ENCODE peak calls at places on chromosomes 12 and 14, in seven cellular contexts. Z is PC-3; C is heart right ventricle; X is mucosa of descending colon; Q is adrenal gland; K is naive thymus-derived CD4-positive, alpha-beta T cell; J is transverse colon. R is an unnamed sample.

GRCh38 chr14:89455412-89455811 is 38.4 kb upstream of the FOXN3 start:
- DNase-seq in Z (no peak), C (peak; percentile 9), X (peak; percentile 64), Q (no peak), K (no peak), J (peak; percentile 50), R (no peak)

GRCh38 chr12:12470751-12471300 is 91.8 kb downstream of the DUSP16 start:
- DNase-seq in Z (peak; percentile 43), C (no peak), X (no peak), Q (no peak), K (no peak), J (no peak), R (no peak)

GRCh38 chr12:6435941-6436715 is 8.6 kb upstream of the CD27 start:
- DNase-seq in Z (no peak), C (no peak), X (no peak), Q (peak; percentile 29), K (no peak), J (no peak), R (no peak)

GRCh38 chr12:112686373-112686772 is 105.2 kb upstream of the RPH3A start:
- DNase-seq in Z (peak; percentile 65), C (no peak), X (no peak), Q (no peak), K (no peak), J (no peak), R (no peak)

GRCh38 chr12:25550186-25550585 is 2.9 kb downstream of the LMNTD1 start:
- DNase-seq in Z (no peak), C (no peak), X (no peak), Q (no peak), K (no peak), J (no peak), R (no peak)

GRCh38 chr12:24776856-24777255 is 172.0 kb downstream of the BCAT1 start:
- DNase-seq in Z (no peak), C (no peak), X (no peak), Q (no peak), K (no peak), J (no peak), R (no peak)

GRCh38 chr12:57008113-57008687 is 1.9 kb upstream of the ZBTB39 start:
- DNase-seq in Z (peak; percentile 76), C (no peak), X (no peak), Q (no peak), K (no peak), J (no peak), R (no peak)

GRCh38 chr12:112022241-112023016 is 9.2 kb downstream of the ERP29 start:
- DNase-seq in Z (no peak), C (no peak), X (no peak), Q (no peak), K (no peak), J (no peak), R (no peak)

GRCh38 chr12:6821674-6822433 is at the start of gene GPR162:
- DNase-seq in Z (no peak), C (peak; percentile 63), X (peak; percentile 60), Q (peak; percentile 78), K (peak; percentile 17), J (peak; percentile 48), R (no peak)

DNA sequence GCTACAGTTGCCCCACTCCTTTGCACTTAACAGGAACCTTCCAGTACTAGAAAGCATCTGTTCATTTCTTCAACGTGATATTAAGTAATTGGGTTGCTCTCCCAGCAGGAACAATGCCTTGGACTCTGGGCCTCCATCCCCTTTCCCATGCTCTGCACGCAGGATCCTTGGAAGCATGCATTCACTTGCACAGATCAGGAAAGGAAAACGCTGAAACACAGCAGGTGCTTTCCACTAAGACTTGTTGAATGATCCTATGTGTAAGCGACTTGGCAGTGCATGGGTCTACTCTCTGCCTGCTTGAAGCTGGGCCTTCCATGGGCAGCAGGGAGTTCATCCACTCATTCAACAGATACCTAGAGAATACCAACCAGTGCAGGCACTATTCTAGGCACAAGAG is 2.3 kb downstream of the LTBP2 start:
- DNase-seq in Z (no peak), C (no peak), X (no peak), Q (no peak), K (no peak), J (no peak), R (no peak)
- H3K4me1 ChIP-seq in Z (peaks cover 23% of the 10 kb centered on the region), C (peaks cover 7% of the 10 kb centered on the region), X (peaks cover 9% of the 10 kb centered on the region), Q (peaks cover 11% of the 10 kb centered on the region), K (no peaks in the 10 kb centered on the region), J (peaks cover 22% of the 10 kb centered on the region), R (peaks cover 16% of the 10 kb centered on the region)

GRCh38 chr12:47082283-47082962 is 2.7 kb upstream of the AMIGO2 start:
- DNase-seq in Z (no peak), C (no peak), X (no peak), Q (no peak), K (no peak), J (no peak), R (no peak)

GRCh38 chr12:47078733-47079364 is 572 bp upstream of the PCED1B start:
- DNase-seq in Z (peak; percentile 47), C (no peak), X (peak; percentile 63), Q (peak; percentile 74), K (peak; percentile 38), J (peak; percentile 45), R (peak; percentile 64)

GRCh38 chr12:47079365-47079893 is at the start of gene PCED1B:
- DNase-seq in Z (peak; percentile 80), C (peak; percentile 70), X (peak; percentile 87), Q (peak; percentile 91), K (peak; percentile 72), J (peak; percentile 77), R (peak; percentile 82)

GRCh38 chr12:47079894-47080724 is at the start of gene AMIGO2:
- DNase-seq in Z (peak; percentile 87), C (peak; percentile 75), X (peak; percentile 68), Q (peak; percentile 82), K (peak; percentile 62), J (peak; percentile 36), R (peak; percentile 85)

DNA sequence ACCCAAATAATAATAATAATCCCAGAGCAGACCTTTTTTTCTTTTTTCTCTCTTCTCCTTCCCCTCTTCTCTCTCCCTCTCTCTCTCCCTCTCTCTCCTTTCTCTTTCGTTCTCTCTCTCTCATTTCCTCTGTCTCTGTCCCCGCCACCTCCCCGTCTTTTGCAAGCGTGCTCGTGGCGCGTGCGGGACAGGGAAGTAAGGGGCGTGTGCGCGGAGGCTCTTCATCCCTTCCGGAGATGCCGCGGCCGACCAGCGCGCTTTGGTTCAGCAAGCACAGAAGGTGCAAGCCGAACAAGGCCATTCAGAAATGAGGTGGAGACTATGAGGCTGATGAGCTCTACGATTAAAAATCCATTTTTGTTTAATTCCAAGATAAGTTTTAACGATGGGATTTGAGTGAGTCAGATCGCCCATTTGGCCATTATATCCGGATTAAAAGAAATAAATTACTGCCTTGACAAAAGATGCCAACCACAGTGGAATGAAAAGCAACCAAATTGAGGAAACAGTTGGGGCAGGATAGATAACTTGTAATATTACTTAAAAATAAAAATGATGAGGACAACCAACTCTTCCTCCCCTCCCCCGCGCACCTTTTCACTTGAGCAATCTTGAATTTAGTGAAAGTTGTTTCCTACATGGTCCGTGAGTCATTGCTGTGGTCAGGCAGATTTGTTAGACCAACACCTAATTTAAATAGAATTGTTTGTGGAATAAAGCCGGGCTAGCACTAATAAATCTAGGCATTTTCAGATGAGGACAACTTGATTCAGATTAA is 1.2 kb upstream of the AMIGO2 start:
- DNase-seq in Z (peak; percentile 75), C (peak; percentile 40), X (peak; percentile 83), Q (peak; percentile 81), K (peak; percentile 53), J (peak; percentile 58), R (peak; percentile 76)
- H3K4me1 ChIP-seq in Z (peaks cover 78% of the 10 kb centered on the region), C (peaks cover 25% of the 10 kb centered on the region), X (no peaks in the 10 kb centered on the region), Q (peaks cover 56% of the 10 kb centered on the region), K (peaks cover 58% of the 10 kb centered on the region), J (peaks cover 62% of the 10 kb centered on the region), R (peaks cover 18% of the 10 kb centered on the region)

GRCh38 chr14:105475916-105476845 is 1.6 kb downstream of the CRIP2 start:
- DNase-seq in Z (peak; percentile 48), C (peak; percentile 80), X (no peak), Q (no peak), K (no peak), J (no peak), R (no peak)
- H3K4me1 ChIP-seq in Z (peaks cover 46% of the 10 kb centered on the region), C (peaks cover 72% of the 10 kb centered on the region), X (peaks cover 40% of the 10 kb centered on the region), Q (peaks cover 55% of the 10 kb centered on the region), K (peaks cover 54% of the 10 kb centered on the region), J (peaks cover 72% of the 10 kb centered on the region), R (no peaks in the 10 kb centered on the region)

DNA sequence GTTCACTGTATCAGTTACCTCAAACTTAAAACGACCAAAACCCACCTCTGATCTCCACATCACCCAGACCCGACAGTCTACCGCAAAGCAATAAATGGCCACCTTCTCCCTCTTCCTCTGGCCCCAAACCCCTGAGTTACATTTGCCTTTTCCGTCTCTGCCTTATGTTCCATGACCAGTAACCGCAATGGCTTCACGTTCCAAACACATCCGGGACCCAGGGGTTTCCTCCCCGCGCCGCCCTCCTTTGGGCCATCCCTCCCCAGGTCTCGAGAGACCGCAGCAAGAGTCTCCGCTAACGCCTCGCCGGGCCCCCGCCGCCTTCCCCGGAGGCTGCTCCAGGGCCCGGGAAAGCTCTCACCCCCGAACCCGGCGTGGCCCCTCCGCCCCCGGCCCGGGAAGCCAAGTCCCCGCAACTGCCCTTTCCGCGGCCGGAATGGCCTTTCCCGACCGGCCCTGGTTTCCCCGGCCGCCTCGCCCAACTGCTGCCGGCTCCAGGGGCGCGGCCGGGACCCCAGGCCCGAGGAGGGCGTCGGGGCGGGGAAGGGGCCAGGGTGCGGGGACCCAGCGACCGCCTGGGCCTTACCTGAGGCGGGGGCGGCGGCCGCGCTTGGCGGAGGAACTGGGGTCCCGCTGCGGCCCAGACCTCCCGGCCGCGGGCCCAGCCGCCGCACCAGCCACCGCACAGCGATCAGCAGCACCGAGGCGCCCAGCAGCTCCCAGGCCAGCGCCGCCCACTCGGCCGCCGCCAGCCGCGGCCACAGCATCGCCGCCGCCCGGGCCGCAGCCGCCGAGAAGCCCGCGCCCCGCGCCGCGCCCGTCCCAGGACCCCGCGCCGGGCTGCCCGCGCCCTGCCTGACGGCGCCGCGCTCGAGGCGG is at the start of gene ANKLE2:
- DNase-seq in Z (peak; percentile 60), C (peak; percentile 55), X (peak; percentile 81), Q (peak; percentile 79), K (peak; percentile 77), J (peak; percentile 50), R (no peak)
- H3K4me1 ChIP-seq in Z (peaks cover 15% of the 10 kb centered on the region), C (peaks cover 30% of the 10 kb centered on the region), X (peaks cover 14% of the 10 kb centered on the region), Q (peaks cover 25% of the 10 kb centered on the region), K (peaks cover 13% of the 10 kb centered on the region), J (peaks cover 24% of the 10 kb centered on the region), R (peaks cover 31% of the 10 kb centered on the region)

DNA sequence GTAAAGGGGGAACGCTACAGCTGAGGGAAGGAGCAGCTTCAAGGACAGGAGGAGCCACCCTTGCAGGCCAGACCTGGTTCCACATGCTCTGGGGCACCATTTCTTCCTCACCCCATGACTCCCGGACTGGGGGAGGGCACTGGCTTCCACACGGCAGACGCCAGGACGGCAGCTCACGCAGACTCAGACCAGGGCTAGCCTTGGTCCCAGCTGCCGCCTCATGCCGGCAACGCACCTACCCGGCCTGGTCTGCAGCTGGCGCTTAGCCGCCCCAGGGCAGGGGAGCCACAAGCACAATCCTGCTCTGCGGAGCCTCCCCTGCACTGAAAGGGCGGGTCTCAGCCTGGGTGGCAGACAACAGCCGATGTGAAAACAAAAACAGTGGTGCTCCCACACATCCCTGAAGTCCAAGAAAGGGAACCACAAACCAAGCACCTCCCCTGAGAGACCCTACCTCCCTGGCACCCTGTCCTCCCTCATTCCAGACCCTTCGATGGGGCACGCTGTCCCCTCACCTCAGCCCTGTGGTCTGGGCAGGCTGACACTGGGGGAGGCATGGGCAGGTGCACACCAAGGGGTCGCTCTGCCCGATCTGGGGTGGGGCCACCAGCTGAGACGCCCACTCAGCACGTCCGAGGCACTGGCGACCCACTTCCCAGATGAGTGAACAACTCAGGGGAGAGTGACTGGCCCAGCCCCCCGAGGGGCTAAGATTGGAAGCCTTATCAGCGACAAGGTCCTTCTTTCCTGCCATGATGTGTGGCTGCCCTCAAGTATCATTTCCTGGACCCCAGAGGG is 65.0 kb downstream of the CHGA start:
- DNase-seq in Z (no peak), C (no peak), X (no peak), Q (peak; percentile 82), K (no peak), J (no peak), R (no peak)
- H3K4me1 ChIP-seq in Z (peaks cover 26% of the 10 kb centered on the region), C (peaks cover 48% of the 10 kb centered on the region), X (peaks cover 4% of the 10 kb centered on the region), Q (peaks cover 11% of the 10 kb centered on the region), K (no peaks in the 10 kb centered on the region), J (peaks cover 14% of the 10 kb centered on the region), R (peaks cover 63% of the 10 kb centered on the region)

GRCh38 chr14:99564256-99564902 is 39.6 kb downstream of the CCDC85C start:
- DNase-seq in Z (peak; percentile 58), C (peak; percentile 89), X (no peak), Q (peak; percentile 95), K (no peak), J (no peak), R (peak; percentile 69)
- H3K4me1 ChIP-seq in Z (peaks cover 62% of the 10 kb centered on the region), C (peaks cover 82% of the 10 kb centered on the region), X (peaks cover 42% of the 10 kb centered on the region), Q (peaks cover 81% of the 10 kb centered on the region), K (no peaks in the 10 kb centered on the region), J (peaks cover 82% of the 10 kb centered on the region), R (peaks cover 83% of the 10 kb centered on the region)

R was measured in right atrium auricular region.